ENCODE peak calls at places on chromosomes 13 and 19, in eight cellular contexts. X is upper lobe of right lung, U is Peyer's patch, L is body of pancreas, V is neural progenitor cell, M is HCT116, G is right atrium auricular region, W is psoas muscle. C is an unnamed sample.

GRCh38 chr13:26656919-26657318 is 99.4 kb downstream of the WASF3 start:
- DNase-seq in G (no peak), U (no peak), M (no peak), L (no peak), V (peak; percentile 70), W (no peak), X (no peak), C (no peak)

GRCh38 chr13:56907766-56908165 is 233.0 kb upstream of the PRR20A start:
- DNase-seq in M (no peak), X (no peak), L (no peak), V (no peak), G (no peak), W (no peak), U (no peak), C (no peak)

GRCh38 chr19:10235003-10235402 is 3.9 kb upstream of the S1PR2 start:
- DNase-seq in G (no peak), W (no peak), X (no peak), U (no peak), V (no peak), L (no peak), M (no peak), C (no peak)

GRCh38 chr13:95184317-95184716 is 116.9 kb downstream of the ABCC4 start:
- DNase-seq in G (no peak), M (no peak), X (no peak), U (no peak), W (no peak), L (no peak), V (no peak), C (no peak)

GRCh38 chr19:11196406-11197287 is 698 bp downstream of the KANK2 start:
- DNase-seq in W (peak; percentile 71), V (peak; percentile 57), X (peak; percentile 77), U (no peak), G (no peak), L (peak; percentile 48), M (no peak), C (peak; percentile 81)

GRCh38 chr13:34019870-34020269 is 201.9 kb downstream of the RFC3 start:
- DNase-seq in X (no peak), W (no peak), M (peak; percentile 85), V (no peak), U (no peak), G (no peak), L (no peak), C (no peak)

GRCh38 chr13:111845621-111846351 is 221.2 kb upstream of the SOX1 start:
- DNase-seq in X (no peak), L (no peak), V (no peak), U (no peak), M (no peak), W (no peak), G (peak; percentile 32), C (peak; percentile 35)

GRCh38 chr13:62702502-62702901 is 1286.9 kb upstream of the PCDH20 start:
- DNase-seq in X (no peak), U (no peak), W (no peak), G (no peak), M (no peak), V (no peak), L (no peak), C (no peak)

GRCh38 chr13:43758834-43759233 is 27.9 kb downstream of the ENOX1 start:
- DNase-seq in X (no peak), U (no peak), L (no peak), W (no peak), G (no peak), V (no peak), M (no peak), C (no peak)

GRCh38 chr13:43751624-43752023 is 35.1 kb downstream of the ENOX1 start:
- DNase-seq in W (no peak), V (no peak), X (no peak), L (no peak), G (no peak), U (no peak), M (no peak), C (no peak)

GRCh38 chr13:43760257-43760656 is 26.5 kb downstream of the ENOX1 start:
- DNase-seq in W (no peak), L (no peak), U (no peak), G (no peak), V (no peak), X (no peak), M (no peak), C (no peak)

GRCh38 chr13:43757266-43757665 is 29.5 kb downstream of the ENOX1 start:
- DNase-seq in X (no peak), G (no peak), V (no peak), L (no peak), W (no peak), U (no peak), M (no peak), C (no peak)

DNA sequence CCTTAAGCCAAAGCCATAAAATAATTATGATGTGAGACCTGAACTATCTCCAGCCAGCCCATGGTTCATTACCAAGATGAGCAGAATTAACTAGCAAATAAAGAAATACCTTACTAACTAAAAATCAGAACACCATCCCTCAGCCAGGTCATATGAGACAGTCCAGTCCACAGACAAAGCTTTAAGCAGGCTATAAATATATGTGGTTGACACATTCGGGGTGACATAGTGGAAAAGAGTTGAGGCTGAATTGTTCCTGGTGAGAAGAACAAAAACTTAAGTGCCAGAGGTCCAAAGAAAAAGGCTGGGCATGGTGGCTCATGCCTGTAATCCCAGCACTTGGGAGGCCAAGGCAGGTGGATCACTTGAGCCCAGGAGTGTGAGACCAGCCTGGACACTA is 30.9 kb downstream of the ENOX1 start:
- DNase-seq in G (no peak), M (no peak), U (no peak), X (no peak), L (no peak), V (no peak), W (no peak), C (no peak)
- H3K9me3 ChIP-seq in G (no peaks in the 10 kb centered on the region), M (no peaks in the 10 kb centered on the region), U (no peaks in the 10 kb centered on the region), X (no peaks in the 10 kb centered on the region), L (no peaks in the 10 kb centered on the region), V (no peaks in the 10 kb centered on the region), W (no peaks in the 10 kb centered on the region), C (no peaks in the 10 kb centered on the region)

GRCh38 chr13:99998261-99998660 is 16.7 kb downstream of the ZIC2 start:
- DNase-seq in X (no peak), L (no peak), V (no peak), W (no peak), G (no peak), U (no peak), M (no peak), C (no peak)

GRCh38 chr13:99997702-99998219 is 16.2 kb downstream of the ZIC2 start:
- DNase-seq in V (no peak), G (no peak), U (no peak), W (no peak), M (no peak), L (no peak), X (no peak), C (no peak)

GRCh38 chr13:99995104-99995502 is 13.5 kb downstream of the ZIC2 start:
- DNase-seq in V (no peak), U (no peak), G (no peak), W (no peak), M (no peak), X (no peak), L (no peak), C (no peak)

GRCh38 chr13:99995503-99996176 is 14.1 kb downstream of the ZIC2 start:
- DNase-seq in M (no peak), W (no peak), L (no peak), V (peak; percentile 59), U (no peak), X (no peak), G (no peak), C (no peak)

GRCh38 chr13:99996177-99996705 is 14.7 kb downstream of the ZIC2 start:
- DNase-seq in V (peak; percentile 57), W (no peak), M (no peak), G (no peak), U (no peak), X (no peak), L (no peak), C (no peak)
- H3K27me3 ChIP-seq in V (peaks cover 72% of the 10 kb centered on the region), W (peaks cover 12% of the 10 kb centered on the region), M (peaks cover 39% of the 10 kb centered on the region), G (peaks cover 52% of the 10 kb centered on the region), U (peaks cover 61% of the 10 kb centered on the region), X (peaks cover 95% of the 10 kb centered on the region), L (peaks cover 66% of the 10 kb centered on the region), C (peaks cover 86% of the 10 kb centered on the region)

GRCh38 chr19:1258707-1259205 is 10.4 kb downstream of the MIDN start:
- DNase-seq in W (no peak), V (no peak), G (no peak), U (no peak), X (no peak), L (no peak), M (no peak), C (no peak)

GRCh38 chr19:1258161-1258492 is 9.7 kb downstream of the MIDN start:
- DNase-seq in L (no peak), W (no peak), G (no peak), M (no peak), X (no peak), V (no peak), U (no peak), C (no peak)

GRCh38 chr19:1255186-1256161 is 7.1 kb downstream of the MIDN start:
- DNase-seq in U (no peak), G (no peak), L (no peak), V (no peak), M (no peak), X (no peak), W (peak; percentile 62), C (no peak)

GRCh38 chr19:1257475-1258160 is 9.2 kb downstream of the MIDN start:
- DNase-seq in X (no peak), M (no peak), G (no peak), W (no peak), L (no peak), V (no peak), U (no peak), C (no peak)

DNA sequence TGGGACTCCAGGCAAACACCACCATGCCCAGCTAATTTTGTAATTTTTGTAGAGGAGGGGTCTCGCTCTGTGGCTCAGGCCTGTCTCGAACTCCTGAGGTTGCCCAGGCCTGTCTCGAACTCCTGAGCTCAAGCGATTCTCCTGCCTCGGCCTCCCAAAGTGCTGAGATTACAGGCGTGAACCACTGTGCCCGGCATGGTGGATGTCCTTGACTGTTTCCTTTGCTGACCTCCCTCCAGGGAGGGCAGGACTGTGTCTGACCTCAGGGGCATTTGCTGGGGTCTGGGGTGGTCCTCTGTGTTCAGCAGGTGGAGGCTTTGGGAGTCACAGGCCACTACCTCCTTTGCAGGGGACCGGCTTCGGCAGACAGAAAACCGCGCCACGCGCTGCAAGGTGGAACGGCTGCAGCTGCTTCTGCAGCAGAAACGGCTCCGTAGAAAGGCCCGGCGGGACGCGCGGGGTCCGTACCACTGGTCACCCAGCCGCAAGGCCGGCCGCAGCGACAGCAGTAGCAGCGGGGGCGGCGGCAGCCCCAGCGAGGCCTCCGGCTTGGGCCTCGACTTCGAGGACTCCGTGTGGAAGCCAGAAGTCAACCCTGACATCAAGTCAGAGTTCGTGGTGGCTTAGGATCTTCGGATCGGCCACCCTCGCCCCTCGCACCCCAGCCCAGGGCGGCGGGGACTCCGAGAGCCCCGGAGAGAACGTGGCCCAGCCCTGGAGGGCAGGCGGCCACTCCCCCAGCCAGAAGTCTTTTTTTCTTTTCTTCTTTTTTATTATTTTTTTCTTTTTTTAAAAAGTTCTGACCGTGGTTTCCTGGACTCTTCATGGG is 8.5 kb downstream of the MIDN start:
- DNase-seq in X (no peak), L (no peak), W (no peak), M (no peak), V (no peak), U (no peak), G (no peak), C (no peak)
- H3K4me1 ChIP-seq in X (peaks cover 73% of the 10 kb centered on the region), L (peaks cover 94% of the 10 kb centered on the region), W (peaks cover 67% of the 10 kb centered on the region), M (peaks cover 39% of the 10 kb centered on the region), V (peaks cover 43% of the 10 kb centered on the region), U (peaks cover 61% of the 10 kb centered on the region), G (no peaks in the 10 kb centered on the region), C (peaks cover 12% of the 10 kb centered on the region)

GRCh38 chr13:36294061-36294460 is 3.6 kb downstream of the CCDC169 start:
- DNase-seq in X (no peak), W (no peak), U (no peak), V (no peak), M (no peak), L (no peak), G (no peak), C (no peak)

GRCh38 chr13:36293497-36293896 is 4.1 kb downstream of the CCDC169 start:
- DNase-seq in W (no peak), V (no peak), G (no peak), U (no peak), X (no peak), M (no peak), L (no peak), C (no peak)

GRCh38 chr13:36282818-36283432 is 14.7 kb downstream of the CCDC169 start:
- DNase-seq in L (no peak), W (no peak), V (peak; percentile 41), M (peak; percentile 2), G (no peak), X (no peak), U (no peak), C (no peak)

GRCh38 chr13:36288794-36289391 is 8.7 kb downstream of the CCDC169 start:
- DNase-seq in G (no peak), X (no peak), M (no peak), L (no peak), W (no peak), U (no peak), V (peak; percentile 25), C (no peak)
- H3K9me3 ChIP-seq in G (no peaks in the 10 kb centered on the region), X (no peaks in the 10 kb centered on the region), M (peaks cover 6% of the 10 kb centered on the region), L (no peaks in the 10 kb centered on the region), W (no peaks in the 10 kb centered on the region), U (no peaks in the 10 kb centered on the region), V (peaks cover 23% of the 10 kb centered on the region), C (no peaks in the 10 kb centered on the region)

C was measured in tibial artery.